ENCODE peak calls at places on chromosome 2, in ten cellular contexts. One of them, this sample, is unnamed.
A peak's percentile ranks its signal among the peaks of the same experiment; 100 is the strongest.

GRCh38 chr2:142131016-142131714 is at the start of gene LRP1B:
- DNase-seq in K562: no peak
- DNase-seq in spleen: no peak
- DNase-seq in transverse colon: no peak
- DNase-seq in GM23338: peak; percentile 57
- DNase-seq in Panc1: no peak
- DNase-seq in endothelial cell of umbilical vein: peak; percentile 45
- DNase-seq in sigmoid colon: peak; percentile 62
- DNase-seq in breast epithelium: no peak
- DNase-seq in HepG2: peak; percentile 37
- DNase-seq in this sample: no peak

GRCh38 chr2:11290713-11291112 is 53.7 kb downstream of the ROCK2 start:
- DNase-seq in GM23338: no peak
- DNase-seq in HepG2: no peak
- DNase-seq in Panc1: no peak
- DNase-seq in spleen: no peak
- DNase-seq in breast epithelium: no peak
- DNase-seq in endothelial cell of umbilical vein: no peak
- DNase-seq in sigmoid colon: no peak
- DNase-seq in K562: no peak
- DNase-seq in transverse colon: no peak
- DNase-seq in this sample: no peak

GRCh38 chr2:232876071-232876977 is 6.3 kb downstream of the SNORC start:
- DNase-seq in sigmoid colon: peak; percentile 36
- DNase-seq in GM23338: peak; percentile 65
- DNase-seq in spleen: no peak
- DNase-seq in breast epithelium: no peak
- DNase-seq in transverse colon: peak; percentile 59
- DNase-seq in endothelial cell of umbilical vein: no peak
- DNase-seq in Panc1: no peak
- DNase-seq in HepG2: no peak
- DNase-seq in K562: no peak
- DNase-seq in this sample: no peak

GRCh38 chr2:228548230-228548629 is 366.7 kb upstream of the SPHKAP start:
- DNase-seq in HepG2: no peak
- DNase-seq in sigmoid colon: no peak
- DNase-seq in breast epithelium: no peak
- DNase-seq in Panc1: no peak
- DNase-seq in GM23338: no peak
- DNase-seq in endothelial cell of umbilical vein: no peak
- DNase-seq in spleen: no peak
- DNase-seq in transverse colon: no peak
- DNase-seq in K562: no peak
- DNase-seq in this sample: no peak

GRCh38 chr2:60118061-60118460 is 435.4 kb downstream of the BCL11A start:
- DNase-seq in spleen: no peak
- DNase-seq in breast epithelium: no peak
- DNase-seq in Panc1: no peak
- DNase-seq in GM23338: no peak
- DNase-seq in K562: no peak
- DNase-seq in transverse colon: no peak
- DNase-seq in sigmoid colon: no peak
- DNase-seq in HepG2: no peak
- DNase-seq in endothelial cell of umbilical vein: no peak
- DNase-seq in this sample: no peak

GRCh38 chr2:85797263-85797660 is 43.5 kb downstream of the ATOH8 start:
- DNase-seq in GM23338: no peak
- DNase-seq in HepG2: no peak
- DNase-seq in Panc1: no peak
- DNase-seq in spleen: no peak
- DNase-seq in endothelial cell of umbilical vein: no peak
- DNase-seq in breast epithelium: no peak
- DNase-seq in sigmoid colon: peak; percentile 36
- DNase-seq in K562: no peak
- DNase-seq in transverse colon: peak; percentile 5
- DNase-seq in this sample: no peak

GRCh38 chr2:167293172-167293781 is 405.0 kb downstream of the XIRP2 start:
- DNase-seq in K562: no peak
- DNase-seq in spleen: no peak
- DNase-seq in endothelial cell of umbilical vein: peak; percentile 18
- DNase-seq in transverse colon: peak; percentile 32
- DNase-seq in breast epithelium: no peak
- DNase-seq in GM23338: peak; percentile 45
- DNase-seq in sigmoid colon: peak; percentile 61
- DNase-seq in HepG2: no peak
- DNase-seq in Panc1: no peak
- DNase-seq in this sample: no peak

GRCh38 chr2:70988151-70988550 is 6.5 kb downstream of the TEX261 start:
- DNase-seq in HepG2: no peak
- DNase-seq in Panc1: no peak
- DNase-seq in breast epithelium: peak; percentile 11
- DNase-seq in sigmoid colon: peak; percentile 63
- DNase-seq in transverse colon: no peak
- DNase-seq in GM23338: no peak
- DNase-seq in K562: no peak
- DNase-seq in endothelial cell of umbilical vein: no peak
- DNase-seq in spleen: peak; percentile 62
- DNase-seq in this sample: no peak

GRCh38 chr2:70861774-70862644 is 26.4 kb upstream of the CD207 start:
- DNase-seq in endothelial cell of umbilical vein: peak; percentile 79
- DNase-seq in transverse colon: peak; percentile 79
- DNase-seq in breast epithelium: peak; percentile 66
- DNase-seq in K562: peak; percentile 88
- DNase-seq in HepG2: peak; percentile 76
- DNase-seq in spleen: peak; percentile 88
- DNase-seq in GM23338: peak; percentile 90
- DNase-seq in Panc1: peak; percentile 48
- DNase-seq in sigmoid colon: peak; percentile 82
- DNase-seq in this sample: peak; percentile 80

GRCh38 chr2:66481100-66481549 is 46.2 kb downstream of the MEIS1 start:
- DNase-seq in HepG2: no peak
- DNase-seq in endothelial cell of umbilical vein: peak; percentile 93
- DNase-seq in transverse colon: no peak
- DNase-seq in GM23338: peak; percentile 78
- DNase-seq in Panc1: no peak
- DNase-seq in breast epithelium: no peak
- DNase-seq in K562: peak; percentile 60
- DNase-seq in sigmoid colon: no peak
- DNase-seq in spleen: no peak
- DNase-seq in this sample: no peak

GRCh38 chr2:142989276-142990204 is 112.1 kb downstream of the KYNU start:
- DNase-seq in HepG2: peak; percentile 44
- DNase-seq in K562: no peak
- DNase-seq in spleen: no peak
- DNase-seq in breast epithelium: no peak
- DNase-seq in endothelial cell of umbilical vein: peak; percentile 46
- DNase-seq in sigmoid colon: no peak
- DNase-seq in GM23338: peak; percentile 57
- DNase-seq in transverse colon: no peak
- DNase-seq in Panc1: no peak
- DNase-seq in this sample: no peak

GRCh38 chr2:72454236-72454635 is 306.6 kb upstream of the CYP26B1 start:
- DNase-seq in K562: no peak
- DNase-seq in HepG2: no peak
- DNase-seq in sigmoid colon: no peak
- DNase-seq in Panc1: no peak
- DNase-seq in GM23338: no peak
- DNase-seq in endothelial cell of umbilical vein: no peak
- DNase-seq in breast epithelium: no peak
- DNase-seq in transverse colon: no peak
- DNase-seq in spleen: no peak
- DNase-seq in this sample: no peak

GRCh38 chr2:108538000-108538625 is 3.8 kb downstream of the LIMS1 start:
- DNase-seq in sigmoid colon: no peak
- DNase-seq in breast epithelium: no peak
- DNase-seq in K562: no peak
- DNase-seq in HepG2: no peak
- DNase-seq in GM23338: peak; percentile 16
- DNase-seq in spleen: no peak
- DNase-seq in transverse colon: no peak
- DNase-seq in endothelial cell of umbilical vein: no peak
- DNase-seq in Panc1: no peak
- DNase-seq in this sample: no peak

GRCh38 chr2:240374085-240374907 is 61.2 kb upstream of the GPC1 start:
- DNase-seq in transverse colon: peak; percentile 36
- DNase-seq in HepG2: peak; percentile 20
- DNase-seq in breast epithelium: no peak
- DNase-seq in K562: no peak
- DNase-seq in spleen: no peak
- DNase-seq in GM23338: no peak
- DNase-seq in sigmoid colon: peak; percentile 79
- DNase-seq in Panc1: no peak
- DNase-seq in endothelial cell of umbilical vein: no peak
- DNase-seq in this sample: peak; percentile 37

DNA sequence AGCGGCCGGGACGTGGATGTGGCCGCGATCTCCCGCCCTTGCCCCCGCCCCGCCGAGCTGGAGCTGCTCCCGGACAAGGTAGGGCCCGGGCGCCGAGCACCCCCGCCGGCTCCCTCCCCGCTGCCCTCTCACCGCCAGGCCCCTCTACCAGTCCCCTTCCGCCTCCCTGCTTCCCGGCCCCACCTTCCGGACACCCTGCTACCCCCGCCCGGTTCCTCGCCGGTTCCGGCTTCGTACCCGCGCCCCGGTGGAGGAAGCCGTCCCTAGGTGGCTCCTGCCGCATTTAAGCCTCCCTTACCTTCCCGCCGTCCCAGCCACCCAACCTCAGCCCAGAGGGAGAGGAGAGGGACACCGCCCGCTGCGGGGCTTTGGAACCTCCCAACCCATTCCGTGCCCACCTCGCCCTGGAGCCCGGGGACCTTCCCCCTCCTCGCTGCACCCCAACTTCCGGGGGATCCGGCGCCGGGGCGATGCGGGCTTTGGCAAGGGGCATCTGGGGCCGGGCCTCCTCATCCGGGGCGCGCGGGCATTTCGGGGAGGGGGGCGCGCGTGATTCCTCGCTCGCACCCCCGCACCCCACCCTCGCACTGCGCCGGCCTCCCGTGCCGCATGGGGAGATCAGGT is 475 bp downstream of the B3GNT2 start:
- DNase-seq in endothelial cell of umbilical vein: no peak
- DNase-seq in transverse colon: peak; percentile 67
- DNase-seq in K562: peak; percentile 82
- DNase-seq in GM23338: peak; percentile 66
- DNase-seq in HepG2: peak; percentile 45
- DNase-seq in spleen: peak; percentile 95
- DNase-seq in Panc1: no peak
- DNase-seq in sigmoid colon: peak; percentile 81
- DNase-seq in breast epithelium: no peak
- DNase-seq in this sample: peak; percentile 67
- TF ChIP-seq POLR2AphosphoS5 in endothelial cell of umbilical vein: no peak
- TF ChIP-seq POLR2AphosphoS5 in transverse colon: no peak
- TF ChIP-seq POLR2AphosphoS5 in K562: no peak
- TF ChIP-seq POLR2AphosphoS5 in GM23338: no peak
- TF ChIP-seq POLR2AphosphoS5 in HepG2: no peak
- TF ChIP-seq POLR2AphosphoS5 in spleen: no peak
- TF ChIP-seq POLR2AphosphoS5 in Panc1: no peak
- TF ChIP-seq POLR2AphosphoS5 in sigmoid colon: no peak
- TF ChIP-seq POLR2AphosphoS5 in breast epithelium: peak; percentile 22
- TF ChIP-seq POLR2AphosphoS5 in this sample: no peak

GRCh38 chr2:234134496-234134895 is 84.0 kb downstream of the SPP2 start:
- DNase-seq in breast epithelium: no peak
- DNase-seq in spleen: no peak
- DNase-seq in GM23338: no peak
- DNase-seq in K562: no peak
- DNase-seq in HepG2: no peak
- DNase-seq in endothelial cell of umbilical vein: no peak
- DNase-seq in transverse colon: no peak
- DNase-seq in sigmoid colon: no peak
- DNase-seq in Panc1: no peak
- DNase-seq in this sample: no peak

GRCh38 chr2:234137400-234138014 is 87.0 kb downstream of the SPP2 start:
- DNase-seq in HepG2: no peak
- DNase-seq in sigmoid colon: no peak
- DNase-seq in endothelial cell of umbilical vein: peak; percentile 68
- DNase-seq in Panc1: no peak
- DNase-seq in transverse colon: no peak
- DNase-seq in breast epithelium: peak; percentile 75
- DNase-seq in K562: no peak
- DNase-seq in spleen: no peak
- DNase-seq in GM23338: no peak
- DNase-seq in this sample: no peak

GRCh38 chr2:234133004-234133403 is 82.5 kb downstream of the SPP2 start:
- DNase-seq in K562: no peak
- DNase-seq in breast epithelium: peak; percentile 56
- DNase-seq in endothelial cell of umbilical vein: no peak
- DNase-seq in Panc1: no peak
- DNase-seq in sigmoid colon: no peak
- DNase-seq in GM23338: no peak
- DNase-seq in transverse colon: no peak
- DNase-seq in HepG2: no peak
- DNase-seq in spleen: no peak
- DNase-seq in this sample: no peak

GRCh38 chr2:234136461-234136860 is 86.0 kb downstream of the SPP2 start:
- DNase-seq in transverse colon: no peak
- DNase-seq in breast epithelium: no peak
- DNase-seq in spleen: no peak
- DNase-seq in HepG2: no peak
- DNase-seq in sigmoid colon: no peak
- DNase-seq in endothelial cell of umbilical vein: no peak
- DNase-seq in K562: no peak
- DNase-seq in Panc1: no peak
- DNase-seq in GM23338: peak; percentile 31
- DNase-seq in this sample: no peak

GRCh38 chr2:234135750-234136221 is 85.3 kb downstream of the SPP2 start:
- DNase-seq in spleen: peak; percentile 86
- DNase-seq in sigmoid colon: peak; percentile 65
- DNase-seq in Panc1: peak; percentile 50
- DNase-seq in endothelial cell of umbilical vein: peak; percentile 73
- DNase-seq in GM23338: peak; percentile 95
- DNase-seq in K562: peak; percentile 43
- DNase-seq in HepG2: peak; percentile 64
- DNase-seq in breast epithelium: peak; percentile 49
- DNase-seq in transverse colon: peak; percentile 62
- DNase-seq in this sample: peak; percentile 60
- TF ChIP-seq POLR2AphosphoS5 in spleen: no peak
- TF ChIP-seq POLR2AphosphoS5 in sigmoid colon: no peak
- TF ChIP-seq POLR2AphosphoS5 in Panc1: peak; percentile 61
- TF ChIP-seq POLR2AphosphoS5 in endothelial cell of umbilical vein: no peak
- TF ChIP-seq POLR2AphosphoS5 in GM23338: no peak
- TF ChIP-seq POLR2AphosphoS5 in K562: no peak
- TF ChIP-seq POLR2AphosphoS5 in HepG2: no peak
- TF ChIP-seq POLR2AphosphoS5 in breast epithelium: no peak
- TF ChIP-seq POLR2AphosphoS5 in transverse colon: no peak
- TF ChIP-seq POLR2AphosphoS5 in this sample: no peak

GRCh38 chr2:165793779-165794519 is at the start of gene GALNT3:
- DNase-seq in Panc1: no peak
- DNase-seq in HepG2: no peak
- DNase-seq in K562: no peak
- DNase-seq in GM23338: peak; percentile 96
- DNase-seq in spleen: peak; percentile 93
- DNase-seq in sigmoid colon: peak; percentile 65
- DNase-seq in breast epithelium: peak; percentile 93
- DNase-seq in transverse colon: peak; percentile 94
- DNase-seq in endothelial cell of umbilical vein: no peak
- DNase-seq in this sample: peak; percentile 94
- TF ChIP-seq POLR2AphosphoS5 in Panc1: no peak
- TF ChIP-seq POLR2AphosphoS5 in HepG2: no peak
- TF ChIP-seq POLR2AphosphoS5 in K562: no peak
- TF ChIP-seq POLR2AphosphoS5 in GM23338: peak; percentile 87
- TF ChIP-seq POLR2AphosphoS5 in spleen: no peak
- TF ChIP-seq POLR2AphosphoS5 in sigmoid colon: no peak
- TF ChIP-seq POLR2AphosphoS5 in breast epithelium: peak; percentile 7
- TF ChIP-seq POLR2AphosphoS5 in transverse colon: peak; percentile 78
- TF ChIP-seq POLR2AphosphoS5 in endothelial cell of umbilical vein: no peak
- TF ChIP-seq POLR2AphosphoS5 in this sample: no peak

GRCh38 chr2:238847841-238848565 is at the start of gene TWIST2:
- DNase-seq in HepG2: no peak
- DNase-seq in endothelial cell of umbilical vein: peak; percentile 50
- DNase-seq in GM23338: peak; percentile 83
- DNase-seq in spleen: no peak
- DNase-seq in sigmoid colon: peak; percentile 96
- DNase-seq in K562: no peak
- DNase-seq in transverse colon: peak; percentile 58
- DNase-seq in Panc1: no peak
- DNase-seq in breast epithelium: peak; percentile 52
- DNase-seq in this sample: peak; percentile 81
- TF ChIP-seq POLR2AphosphoS5 in HepG2: no peak
- TF ChIP-seq POLR2AphosphoS5 in endothelial cell of umbilical vein: no peak
- TF ChIP-seq POLR2AphosphoS5 in GM23338: no peak
- TF ChIP-seq POLR2AphosphoS5 in spleen: peak; percentile 10
- TF ChIP-seq POLR2AphosphoS5 in sigmoid colon: peak; percentile 89
- TF ChIP-seq POLR2AphosphoS5 in K562: no peak
- TF ChIP-seq POLR2AphosphoS5 in transverse colon: peak; percentile 65
- TF ChIP-seq POLR2AphosphoS5 in Panc1: no peak
- TF ChIP-seq POLR2AphosphoS5 in breast epithelium: peak; percentile 8
- TF ChIP-seq POLR2AphosphoS5 in this sample: no peak

This sample was measured in upper lobe of left lung.